ENCODE peak calls at places on chromosome 16, in six cellular contexts. D, G, H, X, P and C are unnamed samples.

GRCh38 chr16:3094289-3095027 is 4.6 kb downstream of the ZSCAN10 start:
- DNase-seq in P (peak; percentile 69), D (no peak), X (no peak), G (no peak), H (no peak), C (no peak)

GRCh38 chr16:58614860-58615259 is 14.8 kb downstream of the CNOT1 start:
- DNase-seq in D (no peak), X (no peak), P (no peak), G (no peak), H (no peak), C (no peak)

GRCh38 chr16:57039148-57039812 is 49.9 kb downstream of the NLRC5 start:
- DNase-seq in G (no peak), H (no peak), X (no peak), D (peak; percentile 69), P (peak; percentile 84), C (no peak)

GRCh38 chr16:28321700-28322411 is 29.5 kb downstream of the SBK1 start:
- DNase-seq in G (no peak), H (no peak), X (no peak), D (no peak), P (peak; percentile 28), C (no peak)

GRCh38 chr16:51133691-51134090 is 17.4 kb downstream of the SALL1 start:
- DNase-seq in X (no peak), D (no peak), H (no peak), P (no peak), G (no peak), C (no peak)

GRCh38 chr16:84224554-84224953 is 15.3 kb downstream of the KCNG4 start:
- DNase-seq in X (no peak), P (no peak), D (no peak), G (no peak), H (no peak), C (no peak)

GRCh38 chr16:46573008-46573833 is 48.0 kb downstream of the SHCBP1 start:
- DNase-seq in G (no peak), X (no peak), H (no peak), D (peak; percentile 24), P (peak; percentile 5), C (no peak)

GRCh38 chr16:86569843-86570447 is 3.3 kb downstream of the FOXC2 start:
- DNase-seq in X (no peak), D (no peak), H (no peak), G (no peak), P (no peak), C (no peak)

GRCh38 chr16:81709369-81709900 is 69.7 kb upstream of the PLCG2 start:
- DNase-seq in H (no peak), D (no peak), G (no peak), X (no peak), P (no peak), C (no peak)

GRCh38 chr16:69112285-69113129 is 7.1 kb downstream of the HAS3 start:
- DNase-seq in D (peak; percentile 24), G (no peak), H (peak; percentile 72), P (peak; percentile 52), X (no peak), C (no peak)

GRCh38 chr16:3908951-3909437 is 28.5 kb upstream of the CREBBP start:
- DNase-seq in P (no peak), H (no peak), D (no peak), X (no peak), G (no peak), C (no peak)

GRCh38 chr16:11183951-11184350 is 72.1 kb downstream of the SOCS1 start:
- DNase-seq in P (no peak), H (no peak), D (no peak), X (no peak), G (no peak), C (no peak)

GRCh38 chr16:80151706-80152073 is 389.1 kb upstream of the DYNLRB2 start:
- DNase-seq in H (no peak), X (no peak), P (no peak), G (no peak), D (no peak), C (no peak)

GRCh38 chr16:76108460-76108859 is 168.7 kb upstream of the CNTNAP4 start:
- DNase-seq in X (no peak), P (no peak), H (no peak), G (no peak), D (no peak), C (no peak)

GRCh38 chr16:57469046-57469445 is 6.6 kb downstream of the POLR2C start:
- DNase-seq in G (no peak), H (peak; percentile 44), X (no peak), D (no peak), P (no peak), C (peak; percentile 58)

GRCh38 chr16:69286941-69287713 is 24.0 kb upstream of the VPS4A start:
- DNase-seq in X (peak; percentile 31), D (peak; percentile 82), H (peak; percentile 69), G (peak; percentile 84), P (peak; percentile 87), C (peak; percentile 83)

GRCh38 chr16:12311887-12312286 is 335.4 kb downstream of the SNX29 start:
- DNase-seq in H (no peak), G (no peak), P (no peak), D (no peak), X (no peak), C (no peak)

GRCh38 chr16:46961373-46962353 is 11.8 kb downstream of the DNAJA2 start:
- DNase-seq in H (no peak), X (no peak), P (no peak), G (no peak), D (peak; percentile 70), C (no peak)